ENCODE peak calls at places on chromosomes 1 and 21, in eight cellular contexts. U is Calu3; M is DMS79; F is AML-193; X is ELR; W is activated naive CD8-positive, alpha-beta T cell treated with anti-CD3 and anti-CD28 coated beads, Interleukin-2, amount 50 U/mL, for 16 hours; I is NB4; G is activated CD4-positive, alpha-beta memory T cell treated with anti-CD3 and anti-CD28 coated beads, Interleukin-2, amount 10 ng/mL, durations not matched to agents 7 days and 5 days. Y is an unnamed sample.

GRCh38 chr1:94199398-94199797 is 38.0 kb downstream of the ARHGAP29 start:
- DNase-seq in U (no peak), M (no peak), F (no peak), X (no peak), W (no peak), I (no peak), G (no peak), Y (no peak)

GRCh38 chr1:60169206-60169605 is 95.6 kb upstream of the C1orf87 start:
- DNase-seq in U (no peak), M (no peak), F (no peak), X (peak), W (no peak), I (no peak), G (no peak), Y (no peak)

GRCh38 chr1:161198877-161199431 is at the start of gene ADAMTS4:
- DNase-seq in U (no peak), M (no peak), F (no peak), X (peak), W (no peak), I (no peak), G (no peak), Y (peak)

GRCh38 chr1:109298666-109299086 is 8.1 kb downstream of the MYBPHL start:
- DNase-seq in U (no peak), M (no peak), F (no peak), X (peak), W (no peak), I (no peak), G (no peak), Y (no peak)

GRCh38 chr1:16126738-16127515 is 28.9 kb downstream of the EPHA2 start:
- DNase-seq in U (no peak), M (no peak), F (no peak), X (no peak), W (no peak), I (no peak), G (no peak), Y (no peak)

GRCh38 chr21:34227386-34227852 is 136.4 kb upstream of the KCNE2 start:
- DNase-seq in U (no peak), M (no peak), F (no peak), X (no peak), W (no peak), I (no peak), G (no peak), Y (no peak)

GRCh38 chr1:232793944-232794343 is 11.3 kb upstream of the MAP10 start:
- DNase-seq in U (peak), M (peak), F (peak), X (peak), W (no peak), I (peak), G (peak), Y (no peak)

GRCh38 chr1:26388791-26389445 is 16.4 kb upstream of the ZNF683 start:
- DNase-seq in U (no peak), M (no peak), F (no peak), X (peak), W (no peak), I (no peak), G (no peak), Y (no peak)

GRCh38 chr1:97137862-97138514 is 416.4 kb downstream of the PTBP2 start:
- DNase-seq in U (peak), M (no peak), F (peak), X (peak), W (no peak), I (peak), G (peak), Y (peak)

GRCh38 chr1:29673669-29674624 is 437.6 kb downstream of the PTPRU start:
- DNase-seq in U (no peak), M (no peak), F (no peak), X (no peak), W (no peak), I (no peak), G (peak), Y (no peak)

GRCh38 chr1:59549067-59549837 is 252.4 kb downstream of the FGGY start:
- DNase-seq in U (no peak), M (no peak), F (no peak), X (no peak), W (no peak), I (no peak), G (no peak), Y (no peak)

GRCh38 chr21:33362044-33362555 is 37.3 kb downstream of the IFNAR1 start:
- DNase-seq in U (no peak), M (no peak), F (peak), X (no peak), W (no peak), I (peak), G (peak), Y (no peak)

GRCh38 chr1:162892916-162893714 is 32.1 kb upstream of the CCDC190 start:
- DNase-seq in U (no peak), M (no peak), F (peak), X (no peak), W (no peak), I (peak), G (no peak), Y (no peak)

GRCh38 chr1:165633624-165634023 is 2.6 kb downstream of the MGST3 start:
- DNase-seq in U (no peak), M (no peak), F (no peak), X (peak), W (no peak), I (peak), G (no peak), Y (no peak)

GRCh38 chr1:116826818-116827606 is 72.8 kb downstream of the CD2 start:
- DNase-seq in U (peak), M (no peak), F (no peak), X (peak), W (peak), I (peak), G (peak), Y (no peak)

GRCh38 chr1:80876035-80876434 is 924.7 kb upstream of the ADGRL2 start:
- DNase-seq in U (no peak), M (no peak), F (no peak), X (no peak), W (no peak), I (no peak), G (no peak), Y (no peak)